ENCODE peak calls at places on chromosomes 11 and 22, in five cellular contexts. U, P, B, H and F are unnamed samples.

GRCh38 chr11:106695506-106695905 is 322.8 kb downstream of the GUCY1A2 start:
- DNase-seq in U (no peak), P (no peak), B (no peak), H (no peak), F (no peak)

GRCh38 chr22:46275455-46276129 is 7.8 kb downstream of the TTC38 start:
- DNase-seq in U (no peak), P (no peak), B (no peak), H (no peak), F (no peak)

GRCh38 chr22:22855617-22856308 is 31.9 kb upstream of the IGLL5 start:
- DNase-seq in U (no peak), P (no peak), B (peak; percentile 52), H (peak; percentile 80), F (no peak)

GRCh38 chr22:37126383-37126782 is 16.9 kb upstream of the TMPRSS6 start:
- DNase-seq in U (peak; percentile 21), P (no peak), B (no peak), H (peak; percentile 86), F (no peak)

GRCh38 chr11:57800444-57801184 is 39.0 kb downstream of the CTNND1 start:
- DNase-seq in U (peak; percentile 59), P (no peak), B (peak; percentile 30), H (peak; percentile 77), F (peak; percentile 29)

GRCh38 chr11:35390737-35391682 is 28.3 kb downstream of the SLC1A2 start:
- DNase-seq in U (no peak), P (no peak), B (peak; percentile 46), H (no peak), F (peak; percentile 80)

GRCh38 chr11:64861227-64861970 is 16.9 kb upstream of the CDC42BPG start:
- DNase-seq in U (no peak), P (no peak), B (peak; percentile 56), H (peak; percentile 72), F (no peak)

GRCh38 chr11:83566948-83567347 is 280.8 kb upstream of the CCDC90B start:
- DNase-seq in U (no peak), P (no peak), B (no peak), H (no peak), F (no peak)

GRCh38 chr11:65288706-65289536 is 25.7 kb upstream of the CDC42EP2 start:
- DNase-seq in U (peak; percentile 50), P (no peak), B (no peak), H (no peak), F (no peak)